ENCODE peak calls at places on chromosome 22, in five cellular contexts. K is IMR-90, T is neuronal stem cell, H is H9, Z is trophoblast cell. U is an unnamed sample.
A peak's percentile ranks its signal among the peaks of the same experiment; 100 is the strongest.

GRCh38 chr22:20533879-20534265 is 26.5 kb downstream of the MED15 start:
- DNase-seq in K (no peak), Z (no peak), T (no peak), H (no peak), U (no peak)

GRCh38 chr22:19535001-19535400 is 10.8 kb upstream of the CLDN5 start:
- DNase-seq in K (no peak), Z (no peak), T (no peak), H (no peak), U (no peak)

GRCh38 chr22:42688241-42688913 is 32.3 kb downstream of the A4GALT start:
- DNase-seq in Z (peak; percentile 95), K (peak; percentile 93), H (peak; percentile 77), T (peak; percentile 38), U (peak; percentile 96)

GRCh38 chr22:22817468-22818201 is 70.0 kb upstream of the IGLL5 start:
- DNase-seq in Z (no peak), H (no peak), T (no peak), K (no peak), U (no peak)

GRCh38 chr22:46484861-46485595 is 52.4 kb downstream of the CELSR1 start:
- DNase-seq in T (no peak), K (peak; percentile 61), Z (peak; percentile 42), H (no peak), U (no peak)

GRCh38 chr22:40855960-40856512 is 403 bp downstream of the ST13 start:
- DNase-seq in K (peak; percentile 18), T (peak; percentile 53), Z (peak; percentile 27), H (peak; percentile 46), U (no peak)

GRCh38 chr22:20206709-20207215 is 55.9 kb upstream of the CCDC188 start:
- DNase-seq in K (peak; percentile 22), Z (no peak), H (no peak), T (no peak), U (peak; percentile 31)

GRCh38 chr22:41341990-41342389 is 39.8 kb upstream of the TEF start:
- DNase-seq in Z (no peak), K (peak; percentile 36), H (no peak), T (no peak), U (peak; percentile 47)

GRCh38 chr22:47225080-47225930 is 462.9 kb downstream of the TBC1D22A start:
- DNase-seq in K (no peak), H (peak; percentile 12), T (no peak), Z (no peak), U (no peak)

GRCh38 chr22:32723632-32724031 is 77.9 kb upstream of the TIMP3 start:
- DNase-seq in Z (peak; percentile 41), T (no peak), H (no peak), K (peak; percentile 96), U (peak; percentile 82)

GRCh38 chr22:33188316-33188715 is 130.1 kb upstream of the SYN3 start:
- DNase-seq in H (no peak), K (no peak), T (no peak), Z (no peak), U (no peak)

GRCh38 chr22:37092997-37093396 is 16.5 kb downstream of the TMPRSS6 start:
- DNase-seq in K (no peak), T (no peak), Z (no peak), H (no peak), U (no peak)
- H3K23ac ChIP-seq in K (no peak overlapping the region), T (no peak overlapping the region), Z (no peak overlapping the region), H (no peak overlapping the region), U (no peak overlapping the region)

DNA sequence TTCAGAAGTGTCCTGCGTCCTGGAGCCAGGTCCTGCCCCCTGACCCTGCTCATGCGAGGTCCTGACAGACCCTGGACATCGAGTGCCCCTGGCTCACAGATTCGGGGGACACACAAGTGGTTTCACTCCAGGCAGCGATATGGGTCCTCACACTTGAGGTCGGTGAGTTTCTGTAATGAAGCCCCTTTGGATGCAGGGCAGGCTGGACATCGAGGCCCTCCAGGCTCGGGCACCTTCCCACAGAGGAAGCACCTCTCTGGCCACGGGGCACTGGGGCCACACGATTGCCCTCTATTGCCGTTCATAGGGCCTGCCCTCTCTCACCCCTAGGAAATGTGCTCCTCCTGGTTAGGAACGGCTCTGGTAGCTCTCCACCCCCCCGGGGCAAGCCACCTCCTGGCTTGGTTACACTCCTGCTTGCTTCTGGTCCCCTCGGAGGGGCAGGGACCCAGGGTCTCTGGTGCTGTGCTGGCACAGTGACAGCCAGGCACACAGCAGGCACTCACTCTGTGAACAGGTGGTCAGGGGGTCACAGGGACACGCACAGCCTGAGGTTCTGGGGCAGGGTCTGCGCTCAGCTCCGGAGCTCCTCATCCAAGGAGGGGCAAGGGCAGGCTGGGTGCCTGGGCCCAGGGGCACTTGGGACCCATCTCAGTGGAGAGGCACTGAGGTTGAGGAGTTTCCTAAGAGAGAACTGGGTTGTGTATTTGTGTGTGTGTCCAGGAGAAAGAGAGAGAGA is 907.7 kb downstream of the BRD1 start:
- DNase-seq in H (peak; percentile 16), T (no peak), Z (no peak), K (no peak), U (no peak)
- H3K9ac ChIP-seq in H (no peak overlapping the region), T (no peak overlapping the region), Z (no peak overlapping the region), K (no peak overlapping the region), U (no peak overlapping the region)

GRCh38 chr22:50582562-50583293 is at the start of gene CHKB:
- DNase-seq in Z (peak; percentile 100), H (peak; percentile 98), T (peak; percentile 99), K (peak; percentile 96), U (peak; percentile 98)

GRCh38 chr22:50583294-50583865 is 731 bp upstream of the CHKB start:
- DNase-seq in K (no peak), Z (peak; percentile 98), H (no peak), T (no peak), U (no peak)

GRCh38 chr22:50579752-50580151 is 1.5 kb upstream of the CPT1B start:
- DNase-seq in Z (no peak), K (no peak), T (no peak), H (no peak), U (no peak)

GRCh38 chr22:50581950-50582561 is 593 bp downstream of the CHKB start:
- DNase-seq in K (no peak), T (no peak), H (no peak), Z (peak; percentile 86), U (peak; percentile 29)

GRCh38 chr22:50581031-50581949 is 1.4 kb downstream of the CHKB start:
- DNase-seq in T (no peak), K (no peak), H (no peak), Z (no peak), U (peak; percentile 18)
- H3K23ac ChIP-seq in T (peak overlapping the region; percentile 30), K (peak overlapping the region; percentile 82), H (no peak overlapping the region), Z (no peak overlapping the region), U (no peak overlapping the region)

GRCh38 chr22:30243671-30244465 is 2.7 kb downstream of the LIF start:
- DNase-seq in Z (no peak), H (no peak), T (no peak), K (no peak), U (no peak)

GRCh38 chr22:30247561-30247960 is 1.0 kb upstream of the LIF start:
- DNase-seq in H (no peak), K (no peak), T (no peak), Z (no peak), U (no peak)

GRCh38 chr22:30246962-30247376 is 410 bp upstream of the LIF start:
- DNase-seq in H (no peak), K (no peak), Z (no peak), T (no peak), U (no peak)

GRCh38 chr22:30245985-30246901 is at the start of gene LIF:
- DNase-seq in T (no peak), K (peak; percentile 86), Z (no peak), H (peak; percentile 56), U (peak; percentile 83)

DNA sequence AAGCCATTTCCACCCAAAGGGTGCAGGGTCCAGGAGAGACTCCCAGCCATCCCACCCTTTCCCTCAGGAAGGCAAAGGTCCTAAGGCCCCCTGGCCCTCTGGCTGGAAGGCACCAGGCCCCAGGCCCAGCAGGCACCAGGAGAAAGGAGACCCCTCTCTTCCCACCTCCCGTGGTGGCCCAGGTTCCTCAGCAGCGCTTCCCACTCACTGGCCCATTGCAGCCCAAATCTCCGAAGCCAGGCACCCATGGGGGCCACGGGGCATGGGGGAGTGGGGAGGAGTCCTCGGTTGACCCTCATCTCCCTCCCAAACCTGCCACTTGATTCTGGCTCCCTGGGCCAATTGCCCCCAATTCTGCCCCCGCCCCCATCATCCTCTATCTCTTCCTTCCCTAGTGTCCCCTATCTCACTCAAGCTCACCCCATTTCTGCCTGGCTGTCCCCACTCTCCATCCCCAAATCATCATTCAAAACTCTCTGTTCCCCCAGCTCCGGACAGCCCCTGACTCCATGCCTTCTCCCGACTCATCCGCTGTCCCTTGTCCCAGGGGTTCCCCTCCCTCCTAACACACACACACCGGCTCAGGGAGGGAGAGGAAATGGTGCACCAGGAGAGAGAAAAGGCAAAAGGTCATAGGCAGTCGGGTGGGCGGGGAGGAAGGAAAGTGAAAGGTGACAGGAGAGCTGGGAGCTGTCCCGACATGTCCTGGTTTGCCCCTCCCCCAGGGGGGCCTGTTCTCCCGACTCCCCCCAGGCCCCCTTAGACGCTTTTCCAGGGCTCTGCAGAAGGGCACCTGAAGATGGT is 1.2 kb downstream of the LIF start:
- DNase-seq in T (no peak), H (peak; percentile 63), K (no peak), Z (no peak), U (no peak)
- H3K9ac ChIP-seq in T (no peak overlapping the region), H (no peak overlapping the region), K (peak overlapping the region; percentile 100), Z (no peak overlapping the region), U (peak overlapping the region; percentile 92)

GRCh38 chr22:45240810-45241631 is at the start of gene KIAA0930:
- DNase-seq in K (peak; percentile 68), Z (peak; percentile 56), H (peak; percentile 90), T (peak; percentile 82), U (peak; percentile 74)
- H3K23ac ChIP-seq in K (peak within 1 kb of the TSS; percentile 14), Z (no peak within 1 kb of the TSS), H (no peak within 1 kb of the TSS), T (peak within 1 kb of the TSS; percentile 70), U (no peak within 1 kb of the TSS)

GRCh38 chr22:38656256-38657148 is at the start of the genes CBY1 and FAM227A:
- DNase-seq in K (peak; percentile 76), H (peak; percentile 95), T (peak; percentile 94), Z (peak; percentile 95), U (peak; percentile 89)
- H3K9ac ChIP-seq in K (peak within 1 kb of the TSS; percentile 98), H (peak within 1 kb of the TSS; percentile 96), T (peak within 1 kb of the TSS; percentile 91), Z (peak within 1 kb of the TSS; percentile 93), U (peak within 1 kb of the TSS; percentile 100)

U was measured in mesenchymal stem cell.